ENCODE peak calls at places on chromosomes 13 and 19, in four cellular contexts. R is IMR-90, X is heart right ventricle, I is heart left ventricle. G is an unnamed sample.

GRCh38 chr19:27774827-27775226 is 1438.1 kb downstream of the UQCRFS1 start:
- DNase-seq in X (no peak), I (no peak), R (no peak), G (no peak)

GRCh38 chr19:32902448-32902847 is 32.9 kb upstream of the SLC7A9 start:
- DNase-seq in I (no peak), X (no peak), R (no peak), G (no peak)

GRCh38 chr19:48964205-48965032 is 690 bp upstream of the FTL start:
- DNase-seq in I (no peak), X (no peak), R (peak; percentile 44), G (no peak)

GRCh38 chr13:55727683-55728082 is 1413.0 kb upstream of the PRR20A start:
- DNase-seq in X (no peak), R (no peak), I (no peak), G (no peak)

GRCh38 chr13:55653497-55653896 is 1487.2 kb upstream of the PRR20A start:
- DNase-seq in X (no peak), R (no peak), I (no peak), G (no peak)

GRCh38 chr19:18392417-18392816 is 5.0 kb downstream of the LRRC25 start:
- DNase-seq in X (no peak), R (no peak), I (no peak), G (no peak)

GRCh38 chr13:96806750-96807149 is 187.5 kb downstream of the OXGR1 start:
- DNase-seq in I (no peak), X (no peak), R (no peak), G (no peak)

GRCh38 chr19:29945017-29945416 is 3.0 kb downstream of the URI1 start:
- DNase-seq in X (no peak), R (no peak), I (no peak), G (no peak)

GRCh38 chr13:113399755-113400149 is 35.8 kb upstream of the GRTP1 start:
- DNase-seq in I (peak; percentile 20), X (no peak), R (no peak), G (no peak)

GRCh38 chr13:48110930-48111721 is 16.2 kb upstream of the MED4 start:
- DNase-seq in X (peak; percentile 39), I (peak; percentile 66), R (no peak), G (no peak)

GRCh38 chr13:75120071-75120470 is 361.9 kb downstream of the TBC1D4 start:
- DNase-seq in X (no peak), R (no peak), I (no peak), G (no peak)

GRCh38 chr19:31528261-31528660 is 179.0 kb upstream of the TSHZ3 start:
- DNase-seq in R (no peak), I (no peak), X (no peak), G (no peak)

GRCh38 chr13:24834902-24835510 is 71.0 kb downstream of the RNF17 start:
- DNase-seq in R (no peak), I (no peak), X (no peak), G (no peak)

GRCh38 chr19:12289790-12290065 is 5.0 kb downstream of the ZNF44 start:
- DNase-seq in X (no peak), R (no peak), I (no peak), G (no peak)
- H3K27ac ChIP-seq in X (no peak overlapping the region), R (no peak overlapping the region), I (no peak overlapping the region), G (no peak overlapping the region)

GRCh38 chr19:54449701-54450069 is 686 bp downstream of the LENG8 start:
- DNase-seq in R (peak; percentile 37), I (no peak), X (no peak), G (no peak)

GRCh38 chr19:54452626-54453025 is 3.6 kb downstream of the LENG8 start:
- DNase-seq in R (no peak), X (no peak), I (no peak), G (no peak)

GRCh38 chr19:54451997-54452396 is 3.0 kb downstream of the LENG8 start:
- DNase-seq in R (no peak), X (no peak), I (no peak), G (no peak)

GRCh38 chr19:54448774-54449700 is at the start of gene LENG8:
- DNase-seq in X (peak; percentile 98), I (peak; percentile 98), R (peak; percentile 99), G (peak; percentile 97)

DNA sequence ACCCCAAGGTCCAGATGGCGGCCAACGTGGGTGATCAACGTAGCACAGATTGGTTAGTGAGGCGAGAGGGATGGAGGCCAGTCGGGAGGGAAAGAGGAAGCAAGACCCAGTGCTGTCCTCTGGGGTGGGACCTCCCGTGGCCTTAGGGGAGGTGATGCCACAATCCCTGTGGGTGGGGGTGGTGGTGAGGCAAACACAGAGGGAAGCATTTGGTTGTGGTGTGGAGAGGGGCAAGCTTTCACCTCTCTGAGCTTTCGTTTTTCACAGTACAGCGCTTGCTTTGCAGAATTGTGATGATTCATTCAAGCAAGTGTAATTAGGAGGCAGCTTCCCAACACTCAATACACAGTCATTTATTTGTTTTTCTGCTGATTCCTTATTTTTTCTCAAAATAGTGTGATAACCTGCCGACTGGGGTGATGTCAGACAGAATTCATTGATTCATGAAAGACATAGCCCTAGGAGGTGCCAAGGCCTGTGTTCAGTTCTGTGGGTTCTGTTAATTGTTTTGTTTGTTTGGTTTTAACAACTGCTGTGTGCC is 2.4 kb downstream of the LENG8 start:
- DNase-seq in I (no peak), R (no peak), X (no peak), G (no peak)
- H3K27ac ChIP-seq in I (no peak overlapping the region), R (peak overlapping the region; percentile 15), X (no peak overlapping the region), G (no peak overlapping the region)

GRCh38 chr13:34682406-34682805 is 259.7 kb upstream of the NBEA start:
- DNase-seq in R (no peak), X (no peak), I (no peak), G (no peak)
- H3K27ac ChIP-seq in R (no peak overlapping the region), X (no peak overlapping the region), I (no peak overlapping the region), G (no peak overlapping the region)

GRCh38 chr19:52492991-52493470 is 34.4 kb upstream of the ZNF808 start:
- DNase-seq in R (no peak), I (no peak), X (peak; percentile 13), G (no peak)
- H3K27ac ChIP-seq in R (no peak overlapping the region), I (no peak overlapping the region), X (no peak overlapping the region), G (no peak overlapping the region)

DNA sequence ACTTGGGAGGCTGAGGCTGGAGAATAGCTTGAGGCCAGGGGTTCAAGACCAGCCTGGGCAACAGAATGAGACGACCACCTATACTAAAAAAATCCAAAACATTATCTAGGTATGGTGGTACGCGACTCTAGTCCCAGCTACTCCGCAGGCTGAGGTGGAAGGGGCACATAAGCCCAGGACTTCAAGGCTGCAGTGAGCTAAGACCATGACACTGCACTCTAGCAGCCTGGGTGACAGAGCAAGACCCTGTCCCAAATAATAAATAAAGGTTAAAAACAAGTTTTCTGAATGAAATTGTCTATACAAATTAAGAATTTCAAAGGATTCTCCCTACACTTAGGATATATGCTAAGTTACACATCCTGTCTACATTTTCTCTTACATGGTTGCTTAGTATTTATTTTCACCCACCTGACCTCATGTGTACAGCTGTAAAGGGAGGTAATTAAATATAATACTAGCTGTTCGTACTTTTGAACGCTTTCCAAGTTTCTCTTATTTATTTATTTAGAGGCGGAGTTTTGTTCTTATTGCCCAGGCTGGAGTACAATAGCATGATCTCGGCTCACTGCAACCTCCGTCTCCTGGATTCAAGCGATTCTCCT is 1.6 kb downstream of the SLC25A30 start:
- DNase-seq in I (no peak), X (no peak), R (no peak), G (no peak)
- H3K27ac ChIP-seq in I (peak overlapping the region; percentile 78), X (peak overlapping the region; percentile 41), R (no peak overlapping the region), G (no peak overlapping the region)

DNA sequence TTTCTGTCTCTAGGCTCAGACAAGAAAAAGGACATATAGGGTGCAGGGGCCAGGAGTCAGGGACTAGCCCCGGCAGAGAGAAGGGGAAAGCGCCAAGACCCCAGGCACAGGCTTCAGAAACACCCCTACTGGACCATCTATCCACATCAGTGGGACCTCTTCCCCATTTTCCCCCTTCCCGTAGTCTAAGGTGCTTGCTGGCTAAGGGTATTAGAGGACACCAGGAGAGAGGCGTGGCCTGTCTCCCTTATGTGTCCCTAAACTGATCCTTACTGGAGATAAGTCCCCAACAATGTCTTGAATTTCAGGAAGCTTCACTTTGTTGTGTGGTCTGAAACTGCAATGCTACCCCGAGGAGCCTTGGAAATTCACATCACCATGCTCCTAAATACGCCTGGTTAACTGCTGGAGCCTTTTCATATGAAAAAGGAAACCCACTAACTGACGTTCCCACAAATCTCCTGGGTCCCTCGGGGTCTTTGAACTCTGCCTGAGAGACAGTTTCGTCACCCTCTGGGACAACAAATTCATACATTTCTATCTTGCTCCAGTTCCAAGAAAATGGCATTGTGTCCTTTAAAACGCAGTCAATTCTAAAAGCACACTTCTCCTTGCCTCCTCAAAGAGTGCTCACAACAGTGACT is 197.7 kb downstream of the COL4A1 start:
- DNase-seq in I (no peak), R (no peak), X (no peak), G (no peak)
- H3K27ac ChIP-seq in I (peak overlapping the region; percentile 71), R (no peak overlapping the region), X (peak overlapping the region; percentile 16), G (peak overlapping the region; percentile 11)

GRCh38 chr13:41811588-41812021 is 149.3 kb downstream of the VWA8 start:
- DNase-seq in I (no peak), X (no peak), R (no peak), G (no peak)

GRCh38 chr13:41812237-41812636 is 148.7 kb downstream of the VWA8 start:
- DNase-seq in I (no peak), R (no peak), X (no peak), G (no peak)

GRCh38 chr13:41812851-41813250 is 148.1 kb downstream of the VWA8 start:
- DNase-seq in I (no peak), R (no peak), X (no peak), G (no peak)

GRCh38 chr13:41813426-41813825 is 147.5 kb downstream of the VWA8 start:
- DNase-seq in R (peak; percentile 66), X (no peak), I (no peak), G (no peak)

GRCh38 chr13:41809962-41810361 is 150.9 kb downstream of the VWA8 start:
- DNase-seq in I (no peak), R (no peak), X (no peak), G (no peak)
- H3K27ac ChIP-seq in I (no peak overlapping the region), R (no peak overlapping the region), X (no peak overlapping the region), G (no peak overlapping the region)

DNA sequence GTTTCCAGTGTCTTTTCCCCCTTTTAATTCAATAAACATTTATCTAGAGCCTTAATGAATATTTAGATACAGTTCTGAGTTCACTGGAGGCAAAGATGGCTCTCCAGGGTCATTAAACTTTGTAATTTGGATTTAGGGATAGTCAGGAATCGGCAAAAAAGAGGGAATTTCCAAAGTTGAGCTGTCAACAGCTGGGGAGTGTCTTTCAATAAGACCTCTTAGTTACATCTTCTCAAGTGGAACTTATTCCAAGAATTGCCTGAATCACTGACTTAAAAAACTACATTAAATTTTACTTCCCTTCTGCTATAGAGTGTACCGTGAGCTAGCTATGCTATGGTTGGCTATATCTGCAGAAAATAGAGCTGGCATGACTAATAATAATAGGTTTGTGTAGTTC is 2.0 kb downstream of the LRCH1 start:
- DNase-seq in X (no peak), I (no peak), R (peak; percentile 68), G (no peak)
- H3K27ac ChIP-seq in X (peak overlapping the region; percentile 92), I (peak overlapping the region; percentile 91), R (peak overlapping the region; percentile 89), G (peak overlapping the region; percentile 61)

DNA sequence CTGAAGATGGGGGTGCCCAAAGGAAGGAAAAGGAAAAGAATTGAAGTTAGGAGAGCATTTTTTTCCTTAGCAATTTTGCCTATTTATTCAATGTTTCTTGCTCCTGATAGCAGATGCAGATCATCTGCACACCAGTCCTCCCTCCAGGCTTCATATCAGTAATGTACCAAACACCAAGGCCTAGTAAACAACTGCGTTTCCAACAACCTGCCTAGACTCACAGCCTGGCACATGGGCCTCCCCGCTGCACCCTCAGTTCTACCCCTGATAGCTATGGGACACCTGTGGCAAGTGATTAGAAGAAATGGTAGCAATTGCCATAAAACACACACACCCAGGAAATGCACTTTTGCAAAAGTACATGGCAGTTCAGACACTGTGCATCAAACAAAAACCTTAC is 30.4 kb upstream of the HMGB1 start:
- DNase-seq in I (no peak), R (no peak), X (no peak), G (no peak)
- H3K27ac ChIP-seq in I (no peak overlapping the region), R (no peak overlapping the region), X (no peak overlapping the region), G (no peak overlapping the region)

G was measured in caudate nucleus.